ENCODE peak calls at places on chromosomes 5 and 9, in six cellular contexts. M is Calu3, D is hepatocyte, Y is bronchial epithelial cell, H is GM20000, X is tibial artery. Z is an unnamed sample.

GRCh38 chr5:96708600-96708999 is 46.4 kb downstream of the CAST start:
- DNase-seq in M (no peak), D (no peak), Y (peak), H (no peak), X (no peak), Z (no peak)

GRCh38 chr5:66239034-66239433 is 94.9 kb downstream of the SREK1 start:
- DNase-seq in M (no peak), D (no peak), Y (peak), H (no peak), X (no peak), Z (peak)

GRCh38 chr5:137286025-137286610 is 213.0 kb downstream of the SPOCK1 start:
- DNase-seq in M (no peak), D (no peak), Y (no peak), H (no peak), X (no peak), Z (no peak)

GRCh38 chr5:14216902-14217301 is 73.8 kb downstream of the TRIO start:
- DNase-seq in M (no peak), D (no peak), Y (peak), H (no peak), X (no peak), Z (no peak)

GRCh38 chr9:68750786-68751185 is 45.7 kb downstream of the PIP5K1B start:
- DNase-seq in M (no peak), D (no peak), Y (peak), H (no peak), X (no peak), Z (peak)

GRCh38 chr5:68449380-68449779 is 233.8 kb downstream of the PIK3R1 start:
- DNase-seq in M (no peak), D (no peak), Y (no peak), H (no peak), X (peak), Z (no peak)

GRCh38 chr5:38556599-38557308 is at the start of gene LIFR:
- DNase-seq in M (peak), D (peak), Y (peak), H (peak), X (peak), Z (peak)

GRCh38 chr9:31715250-31715649 is 669.2 kb upstream of the ACO1 start:
- DNase-seq in M (no peak), D (no peak), Y (no peak), H (no peak), X (no peak), Z (no peak)

GRCh38 chr5:93294184-93294583 is 286.8 kb downstream of the NR2F1-AS1 start:
- DNase-seq in M (no peak), D (no peak), Y (peak), H (no peak), X (no peak), Z (peak)

GRCh38 chr5:137516961-137517360 is 17.8 kb upstream of the SPOCK1 start:
- DNase-seq in M (no peak), D (no peak), Y (no peak), H (no peak), X (no peak), Z (no peak)

GRCh38 chr5:76351577-76351976 is 51.5 kb upstream of the IQGAP2 start:
- DNase-seq in M (no peak), D (no peak), Y (no peak), H (peak), X (no peak), Z (no peak)

GRCh38 chr9:128275198-128276007 is at the start of gene GOLGA2:
- DNase-seq in M (peak), D (peak), Y (peak), H (peak), X (no peak), Z (no peak)
- TF ChIP-seq CTCF in M (no peak), D (no peak), Y (no peak), H (no peak), X (no peak), Z (no peak)

GRCh38 chr9:125548141-125548540 is 158.9 kb downstream of the MAPKAP1 start:
- DNase-seq in M (no peak), D (no peak), Y (no peak), H (no peak), X (no peak), Z (no peak)
- TF ChIP-seq CTCF in M (no peak), D (no peak), Y (no peak), H (no peak), X (no peak), Z (no peak)

DNA sequence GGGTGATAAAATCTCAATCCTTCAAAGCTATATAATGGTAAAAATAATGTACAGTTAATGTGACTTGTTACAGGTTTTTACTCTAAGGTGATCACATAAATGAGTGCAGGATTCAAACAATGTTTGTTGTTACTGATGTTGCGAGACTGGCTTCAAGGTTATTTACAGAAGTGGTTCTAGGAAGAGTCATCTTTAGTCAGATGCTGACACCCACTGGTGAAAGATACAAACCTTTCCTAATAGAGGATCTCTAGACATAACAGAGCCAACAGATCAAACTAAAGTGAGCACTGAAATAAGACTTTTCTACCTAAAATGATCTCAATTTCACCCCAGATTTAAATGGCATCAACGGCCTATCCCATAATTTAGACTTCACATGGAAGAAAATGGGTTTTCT is 20.2 kb downstream of the ARSB start:
- DNase-seq in M (peak), D (peak), Y (peak), H (peak), X (no peak), Z (peak)
- TF ChIP-seq CTCF in M (no peak), D (peak), Y (peak), H (peak), X (peak), Z (peak)

DNA sequence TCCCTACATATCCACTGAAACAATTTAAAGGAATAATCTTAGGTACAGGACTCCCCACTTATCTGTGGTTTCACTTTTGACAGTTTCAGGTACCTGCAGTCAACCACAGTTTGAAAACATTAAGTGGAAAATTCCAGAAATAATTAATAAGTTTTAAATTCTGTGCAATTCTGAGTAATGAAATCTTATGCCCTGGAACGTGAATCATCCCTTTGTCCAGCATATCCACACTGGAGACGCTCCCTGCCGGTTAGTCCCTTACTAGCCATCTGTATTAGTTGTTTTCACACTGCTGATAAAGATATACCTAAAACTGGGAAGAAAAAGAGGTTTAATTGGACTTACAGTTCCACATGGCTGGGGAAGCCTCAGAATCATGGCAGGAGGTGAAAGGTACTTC is 80.6 kb downstream of the NR3C1 start:
- DNase-seq in M (no peak), D (no peak), Y (no peak), H (no peak), X (no peak), Z (no peak)
- TF ChIP-seq CTCF in M (no peak), D (no peak), Y (no peak), H (no peak), X (no peak), Z (no peak)

DNA sequence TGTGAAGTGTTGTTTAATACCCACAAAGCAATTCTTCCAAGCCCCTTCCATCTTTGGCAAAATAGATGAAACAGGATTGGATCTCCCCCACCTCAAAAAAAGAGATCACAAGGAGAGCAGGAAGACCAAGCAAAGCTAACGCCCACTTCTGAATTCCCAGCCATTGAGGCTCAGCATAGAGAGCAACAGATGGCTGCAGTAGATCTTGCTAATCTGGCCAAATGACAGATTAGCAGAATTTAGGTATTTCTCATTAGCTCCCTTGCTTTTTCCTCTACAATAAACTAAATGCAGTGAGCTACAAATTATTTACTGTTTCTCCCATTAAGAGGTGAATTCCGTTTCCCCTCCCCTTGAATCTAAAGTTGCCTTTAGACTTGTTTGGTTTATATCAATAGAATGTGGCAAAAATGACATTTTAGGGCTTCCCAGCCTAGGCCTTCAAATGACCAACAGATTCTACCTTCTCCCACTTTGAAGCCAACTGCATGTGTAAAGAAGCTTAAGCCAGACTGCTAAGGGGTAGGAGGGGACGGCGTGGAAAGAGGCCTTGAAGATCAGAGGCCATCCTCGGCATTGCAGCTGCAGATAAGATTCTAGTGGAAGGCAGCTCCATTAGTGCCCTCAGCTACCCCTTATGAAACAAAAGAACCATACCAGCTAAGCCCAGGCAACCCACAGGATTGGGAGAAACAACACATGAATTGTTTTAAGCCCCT is 56.8 kb upstream of the CPEB4 start:
- DNase-seq in M (no peak), D (no peak), Y (no peak), H (no peak), X (no peak), Z (no peak)
- TF ChIP-seq CTCF in M (no peak), D (no peak), Y (no peak), H (no peak), X (no peak), Z (no peak)

GRCh38 chr5:150619359-150620230 is 20.9 kb upstream of the SYNPO start:
- DNase-seq in M (no peak), D (no peak), Y (no peak), H (no peak), X (peak), Z (no peak)
- TF ChIP-seq CTCF in M (no peak), D (no peak), Y (no peak), H (no peak), X (no peak), Z (no peak)

DNA sequence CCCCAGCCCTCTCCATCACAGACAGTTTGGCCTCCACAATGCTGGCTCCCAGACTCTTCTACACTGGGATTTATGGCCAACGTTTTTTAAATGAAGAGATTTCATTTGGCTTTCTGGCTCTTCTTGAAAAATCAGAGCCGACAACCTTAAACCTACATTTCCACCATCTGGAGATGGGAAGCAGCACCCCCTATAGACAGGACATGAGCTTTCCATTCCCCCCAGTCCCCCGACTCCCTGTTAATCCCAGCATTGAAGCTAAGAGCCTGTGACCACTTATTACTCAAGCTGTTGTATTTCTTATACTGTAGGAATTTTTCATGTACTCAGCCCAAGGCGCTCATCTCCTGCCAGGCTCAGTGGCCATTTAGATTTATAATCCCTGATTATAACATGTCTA is 34.0 kb upstream of the AFAP1L1 start:
- DNase-seq in M (no peak), D (no peak), Y (no peak), H (no peak), X (no peak), Z (no peak)
- TF ChIP-seq CTCF in M (peak), D (no peak), Y (no peak), H (no peak), X (no peak), Z (no peak)

DNA sequence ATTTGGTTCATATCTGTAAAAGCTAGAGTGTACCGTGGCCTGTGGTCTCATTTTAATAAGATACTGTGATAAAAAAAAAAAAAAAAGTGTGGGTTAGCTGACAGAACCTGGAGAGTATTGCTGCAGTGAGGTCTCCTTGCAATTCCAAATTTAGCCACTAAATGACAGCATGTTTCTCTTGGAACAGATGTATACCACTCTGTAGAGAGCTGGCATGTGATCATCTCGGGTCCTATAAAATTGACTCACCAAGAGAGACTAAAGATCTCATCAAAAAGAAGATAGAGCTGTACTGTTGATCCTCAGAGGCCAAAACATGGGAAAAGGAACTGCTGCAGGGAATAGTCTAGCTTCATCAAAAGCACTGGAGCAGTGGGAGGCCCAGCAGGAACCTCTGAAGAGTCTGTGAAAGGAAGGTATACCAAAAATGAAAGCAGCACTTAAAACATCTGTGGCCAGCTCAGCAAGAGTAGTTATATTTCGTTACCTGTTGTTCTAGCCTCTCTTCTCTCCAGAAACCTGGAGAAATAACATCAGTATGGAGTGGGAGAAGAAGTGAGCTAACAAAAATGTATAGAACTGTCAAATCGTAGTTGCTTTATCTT is 826.8 kb downstream of the EFNA5 start:
- DNase-seq in M (peak), D (peak), Y (peak), H (no peak), X (no peak), Z (peak)
- TF ChIP-seq CTCF in M (peak), D (peak), Y (peak), H (no peak), X (no peak), Z (peak)

GRCh38 chr5:73096239-73096575 is 24.2 kb upstream of the TMEM171 start:
- DNase-seq in M (no peak), D (no peak), Y (no peak), H (no peak), X (no peak), Z (no peak)
- TF ChIP-seq CTCF in M (no peak), D (no peak), Y (no peak), H (no peak), X (no peak), Z (no peak)

Z was measured in mammary epithelial cell.